ENCODE peak calls at places on chromosomes 16 and 17, in seven cellular contexts. U is HCT116, I is K562, T is stomach, G is transverse colon, E is esophagus muscularis mucosa, W is endothelial cell of umbilical vein. F is an unnamed sample.

GRCh38 chr17:55414983-55415382 is 6.7 kb downstream of the MMD start:
- DNase-seq in U (no peak), I (no peak), T (no peak), G (no peak), E (no peak), W (no peak), F (no peak)

GRCh38 chr17:35915153-35915969 is 15.2 kb downstream of the RDM1 start:
- DNase-seq in U (no peak), I (no peak), T (no peak), G (no peak), E (no peak), W (no peak), F (no peak)

GRCh38 chr16:64094170-64094960 is 1027.5 kb downstream of the CDH11 start:
- DNase-seq in U (no peak), I (no peak), T (no peak), G (no peak), E (no peak), W (no peak), F (no peak)

GRCh38 chr17:3808701-3809100 is 7.7 kb upstream of the ITGAE start:
- DNase-seq in U (no peak), I (no peak), T (no peak), G (no peak), E (no peak), W (no peak), F (no peak)

GRCh38 chr16:78199325-78200022 is 100.0 kb downstream of the WWOX start:
- DNase-seq in U (no peak), I (no peak), T (no peak), G (peak), E (no peak), W (no peak), F (no peak)

GRCh38 chr16:81645303-81645702 is 133.8 kb upstream of the PLCG2 start:
- DNase-seq in U (no peak), I (no peak), T (no peak), G (peak), E (no peak), W (peak), F (peak)

GRCh38 chr17:73998246-73999220 is 204.9 kb upstream of the RPL38 start:
- DNase-seq in U (peak), I (peak), T (peak), G (peak), E (no peak), W (no peak), F (peak)

GRCh38 chr17:38469875-38470274 is 41.6 kb downstream of the ARHGAP23 start:
- DNase-seq in U (no peak), I (peak), T (no peak), G (no peak), E (no peak), W (peak), F (no peak)

GRCh38 chr17:50153650-50154575 is 3.4 kb upstream of the PPP1R9B start:
- DNase-seq in U (no peak), I (peak), T (peak), G (no peak), E (no peak), W (no peak), F (peak)

GRCh38 chr16:88368036-88368435 is 14.7 kb upstream of the ZNF469 start:
- DNase-seq in U (no peak), I (no peak), T (no peak), G (no peak), E (no peak), W (peak), F (no peak)

GRCh38 chr17:39123627-39124026 is 27.8 kb downstream of the PLXDC1 start:
- DNase-seq in U (no peak), I (no peak), T (no peak), G (no peak), E (no peak), W (no peak), F (peak)

GRCh38 chr17:7632492-7632894 is 2.6 kb downstream of the SHBG start:
- DNase-seq in U (peak), I (peak), T (peak), G (peak), E (no peak), W (peak), F (no peak)

GRCh38 chr17:63275318-63275967 is 170.7 kb downstream of the CYB561 start:
- DNase-seq in U (peak), I (peak), T (no peak), G (no peak), E (no peak), W (peak), F (no peak)

GRCh38 chr16:29898786-29899515 is 399 bp downstream of the SEZ6L2 start:
- DNase-seq in U (no peak), I (no peak), T (peak), G (peak), E (no peak), W (no peak), F (no peak)

GRCh38 chr17:2926019-2926650 is 129.9 kb downstream of the RAP1GAP2 start:
- DNase-seq in U (no peak), I (no peak), T (no peak), G (no peak), E (no peak), W (no peak), F (no peak)

GRCh38 chr16:16141141-16141540 is 82.2 kb downstream of the ABCC6 start:
- DNase-seq in U (no peak), I (no peak), T (no peak), G (no peak), E (no peak), W (no peak), F (no peak)

GRCh38 chr17:82199496-82199895 is 13.1 kb downstream of the CCDC57 start:
- DNase-seq in U (no peak), I (no peak), T (no peak), G (no peak), E (no peak), W (no peak), F (no peak)
- TF ChIP-seq POLR2AphosphoS5 in U (no peak), I (no peak), T (no peak), G (no peak), E (no peak), W (no peak), F (no peak)

GRCh38 chr17:76497699-76497978 is 3.6 kb downstream of the RHBDF2 start:
- DNase-seq in U (no peak), I (no peak), T (no peak), G (no peak), E (no peak), W (no peak), F (no peak)

GRCh38 chr17:76496464-76496863 is 4.8 kb downstream of the RHBDF2 start:
- DNase-seq in U (no peak), I (no peak), T (no peak), G (no peak), E (no peak), W (no peak), F (no peak)

GRCh38 chr17:76500074-76500744 is 1.0 kb downstream of the RHBDF2 start:
- DNase-seq in U (no peak), I (no peak), T (no peak), G (peak), E (no peak), W (no peak), F (no peak)

GRCh38 chr17:76498886-76499667 is 2.1 kb downstream of the RHBDF2 start:
- DNase-seq in U (no peak), I (no peak), T (no peak), G (no peak), E (no peak), W (no peak), F (no peak)

GRCh38 chr17:76497979-76498885 is 3.0 kb downstream of the RHBDF2 start:
- DNase-seq in U (no peak), I (no peak), T (peak), G (peak), E (no peak), W (peak), F (peak)
- TF ChIP-seq POLR2A in U (no peak), I (no peak), T (no peak), G (peak), E (no peak), W (peak), F (peak)

GRCh38 chr16:13351651-13352217 is 450.3 kb downstream of the SHISA9 start:
- DNase-seq in U (no peak), I (no peak), T (no peak), G (no peak), E (no peak), W (no peak), F (no peak)
- H3K4me3 ChIP-seq in U (no peak), I (no peak), T (no peak), G (no peak), E (no peak), W (no peak), F (no peak)

GRCh38 chr16:23478566-23478965 is 25.6 kb upstream of the COG7 start:
- DNase-seq in U (no peak), I (no peak), T (no peak), G (no peak), E (no peak), W (no peak), F (no peak)
- TF ChIP-seq POLR2AphosphoS5 in U (no peak), I (no peak), T (no peak), G (no peak), E (no peak), W (no peak), F (no peak)

DNA sequence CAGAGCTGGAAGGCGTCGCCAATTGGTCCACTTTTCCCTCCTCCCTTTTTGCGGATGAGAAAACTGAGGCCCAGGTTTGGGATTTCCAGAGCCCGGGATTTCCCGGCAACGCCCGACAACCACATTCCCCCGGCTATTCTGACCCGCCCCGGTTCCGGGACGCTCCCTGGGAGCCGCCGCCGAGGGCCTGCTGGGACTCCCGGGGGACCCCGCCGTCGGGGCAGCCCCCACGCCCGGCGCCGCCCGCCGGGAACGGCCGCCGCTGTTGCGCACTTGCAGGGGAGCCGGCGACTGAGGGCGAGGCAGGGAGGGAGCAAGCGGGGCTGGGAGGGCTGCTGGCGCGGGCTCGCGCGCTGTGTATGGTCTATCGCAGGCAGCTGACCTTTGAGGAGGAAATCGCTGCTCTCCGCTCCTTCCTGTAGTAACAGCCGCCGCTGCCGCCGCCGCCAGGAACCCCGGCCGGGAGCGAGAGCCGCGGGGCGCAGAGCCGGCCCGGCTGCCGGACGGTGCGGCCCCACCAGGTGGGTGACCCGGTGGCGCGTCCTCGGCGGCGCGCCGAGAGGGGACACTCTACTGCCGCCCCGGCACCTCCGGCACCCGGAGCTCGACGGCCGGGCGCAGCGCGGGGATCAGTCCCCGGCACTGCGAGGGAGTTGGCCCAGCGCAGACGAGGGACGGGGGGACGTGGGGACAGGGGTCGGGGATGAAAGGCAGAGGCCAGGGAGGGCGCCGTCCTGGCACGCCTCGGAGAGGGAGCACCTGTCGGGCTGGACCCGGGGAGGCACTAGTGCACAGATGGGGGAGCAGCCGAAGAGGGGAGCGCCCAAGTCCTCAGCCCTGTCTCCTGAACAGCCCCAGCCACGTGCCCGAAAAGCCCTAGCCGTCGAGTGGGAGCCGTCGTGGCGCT is at the start of gene STAT5A:
- DNase-seq in U (no peak), I (peak), T (peak), G (peak), E (peak), W (peak), F (peak)
- TF ChIP-seq POLR2A in U (no peak), I (no peak), T (no peak), G (peak), E (peak), W (peak), F (peak)

GRCh38 chr17:61397086-61397842 is 2.4 kb upstream of the TBX2 start:
- DNase-seq in U (no peak), I (no peak), T (no peak), G (no peak), E (no peak), W (no peak), F (no peak)

GRCh38 chr17:61394630-61395408 is 4.8 kb upstream of the TBX2 start:
- DNase-seq in U (no peak), I (no peak), T (no peak), G (no peak), E (no peak), W (no peak), F (no peak)

GRCh38 chr17:61395409-61395982 is 4.1 kb upstream of the TBX2 start:
- DNase-seq in U (no peak), I (no peak), T (no peak), G (no peak), E (no peak), W (no peak), F (no peak)

GRCh38 chr17:61395983-61396585 is 3.6 kb upstream of the TBX2 start:
- DNase-seq in U (no peak), I (no peak), T (no peak), G (no peak), E (no peak), W (no peak), F (no peak)

DNA sequence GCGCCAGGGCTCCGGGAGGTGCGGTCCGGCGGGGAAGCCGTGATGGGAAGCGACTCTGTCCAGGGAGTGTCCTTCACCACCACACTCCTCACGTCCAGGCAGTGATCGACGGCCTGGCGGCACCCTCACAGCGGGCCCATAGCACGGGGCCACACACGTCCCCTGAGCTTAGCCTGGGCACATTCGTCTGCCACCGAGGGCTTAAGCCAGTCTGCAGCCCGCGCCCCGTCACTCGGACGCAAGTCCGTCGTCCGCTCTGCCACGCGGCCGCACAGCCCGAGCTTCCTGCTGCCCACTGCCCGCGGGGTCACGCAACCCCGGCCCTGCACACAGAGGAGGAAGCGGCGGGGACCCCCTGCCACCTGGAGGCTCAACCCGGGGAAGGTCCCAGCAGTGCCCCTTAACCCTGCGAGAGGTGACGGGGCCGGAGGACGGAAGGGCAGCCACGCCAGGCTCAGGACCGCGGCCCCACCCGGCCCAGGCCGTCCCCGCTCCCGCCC is 3.0 kb upstream of the TBX2 start:
- DNase-seq in U (no peak), I (no peak), T (no peak), G (no peak), E (no peak), W (no peak), F (no peak)
- H3K4me3 ChIP-seq in U (no peak), I (no peak), T (peak), G (no peak), E (peak), W (no peak), F (peak)

DNA sequence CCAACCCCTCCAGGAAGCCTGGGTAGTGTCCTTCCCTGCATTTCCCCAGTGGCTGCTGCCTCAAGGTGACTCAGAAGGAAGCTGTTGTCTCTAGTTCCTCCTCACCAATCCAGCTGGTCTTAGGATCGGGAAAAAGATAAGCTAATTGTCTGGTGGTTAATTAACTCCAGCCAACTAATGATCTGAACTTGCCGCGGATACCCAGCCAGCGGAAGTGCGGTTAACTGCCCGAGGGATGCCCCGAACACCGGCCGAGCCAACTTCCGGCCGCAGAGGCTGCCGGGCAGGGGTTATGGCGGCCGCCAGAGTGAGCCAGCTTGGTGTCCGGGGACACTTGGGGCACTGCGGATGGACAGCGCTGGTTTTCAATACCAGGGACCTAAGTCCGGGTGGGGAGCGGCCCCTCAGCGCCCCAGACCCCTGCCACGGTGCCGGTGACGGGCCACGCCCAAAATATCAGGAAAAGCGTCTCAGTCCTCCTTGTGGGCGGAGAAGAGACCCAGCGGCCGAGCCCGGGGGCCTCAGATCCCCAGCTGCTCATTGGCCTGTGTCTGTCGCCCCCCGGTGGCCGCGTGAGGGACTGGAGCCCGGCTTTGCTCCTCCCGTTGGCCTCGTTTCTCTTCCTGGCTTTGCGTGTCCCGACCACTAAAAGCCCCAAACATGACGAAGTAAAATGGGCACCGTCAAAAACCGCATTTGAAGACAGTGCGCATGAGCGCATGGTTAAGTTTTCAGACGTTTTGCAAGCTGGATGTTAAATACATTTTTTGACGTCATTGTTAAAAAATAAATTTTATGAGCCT is 10.2 kb upstream of the PRSS22 start:
- DNase-seq in U (peak), I (peak), T (peak), G (peak), E (peak), W (peak), F (peak)
- TF ChIP-seq POLR2AphosphoS5 in U (peak), I (peak), T (peak), G (peak), E (peak), W (peak), F (peak)

GRCh38 chr16:3578121-3578520 is 918 bp upstream of the NLRC3 start:
- DNase-seq in U (no peak), I (no peak), T (no peak), G (peak), E (no peak), W (no peak), F (no peak)

GRCh38 chr16:3575491-3575890 is 1.7 kb downstream of the NLRC3 start:
- DNase-seq in U (no peak), I (no peak), T (no peak), G (no peak), E (no peak), W (no peak), F (no peak)

GRCh38 chr16:3576211-3576610 is 992 bp downstream of the NLRC3 start:
- DNase-seq in U (no peak), I (no peak), T (no peak), G (no peak), E (no peak), W (no peak), F (no peak)

GRCh38 chr16:3578610-3579551 is 1.7 kb upstream of the NLRC3 start:
- DNase-seq in U (no peak), I (no peak), T (peak), G (peak), E (no peak), W (no peak), F (no peak)

DNA sequence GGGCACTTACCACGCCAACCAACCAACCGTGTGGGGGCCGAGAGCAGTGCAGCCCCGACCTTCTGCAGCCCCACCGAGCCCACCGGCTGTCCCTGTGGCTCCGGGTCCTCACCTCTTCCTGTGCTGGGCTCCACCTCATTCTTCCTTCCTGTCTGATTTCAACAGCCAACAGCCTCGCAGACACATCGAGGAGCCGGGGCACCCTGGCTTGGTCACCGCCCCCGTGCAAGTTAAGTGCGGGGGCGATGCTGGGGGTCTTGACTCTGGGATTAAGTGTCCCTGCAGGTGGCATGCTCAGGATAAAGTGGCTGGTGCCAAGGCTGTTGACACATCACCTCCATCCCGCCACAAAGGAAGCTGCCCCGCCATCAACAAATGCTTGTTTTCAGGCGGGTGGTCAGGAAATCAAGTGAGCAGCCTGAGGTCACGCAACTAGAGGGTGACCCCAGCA is at the start of gene NLRC3:
- DNase-seq in U (no peak), I (no peak), T (no peak), G (peak), E (no peak), W (peak), F (no peak)
- TF ChIP-seq POLR2A in U (no peak), I (no peak), T (no peak), G (no peak), E (no peak), W (no peak), F (no peak)